ENCODE peak calls at places on chromosomes 11 and 22, in ten cellular contexts. R is tibial nerve, Y is endothelial cell, M is NCI-H774, O is HT1080, F is M059J, Q is activated T-helper 1 cell treated with Interleukin-2 at 50 U/mL for 16 hours, L is lower leg skin, Z is type B pancreatic cell, U is SJSA1. D is an unnamed sample.

GRCh38 chr11:61828629-61829407 is 718 bp downstream of the FADS2 start:
- DNase-seq in U (no peak), F (peak; percentile 42), M (peak; percentile 18), Z (no peak), R (no peak), Q (no peak), L (no peak), O (peak; percentile 27), Y (peak; percentile 62), D (peak; percentile 78)

GRCh38 chr11:11261629-11262028 is 91.4 kb downstream of the CSNK2A3 start:
- DNase-seq in R (no peak), Z (no peak), O (no peak), L (no peak), U (no peak), M (no peak), Q (no peak), F (no peak), Y (no peak), D (peak; percentile 8)

GRCh38 chr11:94909371-94909820 is 64.0 kb downstream of the CWC15 start:
- DNase-seq in L (peak; percentile 43), F (peak; percentile 78), R (no peak), O (peak; percentile 60), U (no peak), Z (no peak), M (no peak), Q (no peak), Y (no peak), D (no peak)

GRCh38 chr11:46876471-46876870 is 30.4 kb upstream of the CKAP5 start:
- DNase-seq in Z (no peak), M (no peak), R (no peak), O (no peak), L (no peak), Q (no peak), Y (no peak), U (no peak), F (no peak), D (no peak)

GRCh38 chr22:23220485-23221350 is 40.4 kb downstream of the BCR start:
- DNase-seq in F (no peak), Q (no peak), R (no peak), Y (no peak), M (no peak), O (no peak), Z (no peak), L (no peak), U (no peak), D (no peak)

GRCh38 chr22:36587289-36588154 is 58.6 kb upstream of the EIF3D start:
- DNase-seq in M (no peak), F (peak; percentile 68), Y (no peak), U (no peak), Q (no peak), R (no peak), O (peak; percentile 58), L (no peak), Z (no peak), D (peak; percentile 44)

GRCh38 chr11:21556936-21557335 is 635.9 kb upstream of the ANO5 start:
- DNase-seq in Z (no peak), Q (no peak), Y (no peak), U (no peak), L (no peak), M (no peak), O (no peak), R (no peak), F (no peak), D (no peak)

GRCh38 chr11:77656362-77656761 is 18.8 kb upstream of the CLNS1A start:
- DNase-seq in U (no peak), O (no peak), Q (no peak), Z (no peak), M (no peak), F (no peak), R (no peak), L (no peak), Y (no peak), D (no peak)

GRCh38 chr11:47460571-47461235 is 11.8 kb upstream of the RAPSN start:
- DNase-seq in F (no peak), U (no peak), L (no peak), Y (no peak), R (no peak), Z (no peak), M (no peak), O (peak; percentile 38), Q (no peak), D (no peak)

GRCh38 chr11:35295751-35296150 is 123.6 kb downstream of the SLC1A2 start:
- DNase-seq in F (no peak), Y (no peak), U (no peak), Q (no peak), M (no peak), R (no peak), L (no peak), O (no peak), Z (no peak), D (no peak)

GRCh38 chr11:20620988-20621387 is 21.6 kb downstream of the SLC6A5 start:
- DNase-seq in F (no peak), Z (no peak), U (no peak), Q (no peak), R (no peak), M (no peak), O (no peak), L (no peak), Y (no peak), D (no peak)

GRCh38 chr22:20298803-20299735 is 20.8 kb downstream of the DGCR6L start:
- DNase-seq in F (peak; percentile 52), R (peak; percentile 56), Q (peak; percentile 86), L (peak; percentile 86), O (peak; percentile 63), U (peak; percentile 94), M (peak; percentile 70), Y (peak; percentile 81), Z (peak; percentile 91), D (peak; percentile 96)

GRCh38 chr11:1854949-1855885 is 2.3 kb downstream of the LSP1 start:
- DNase-seq in U (no peak), L (no peak), Z (no peak), M (no peak), O (no peak), Q (no peak), F (no peak), Y (no peak), R (no peak), D (no peak)

GRCh38 chr11:125990244-125990643 is 44.4 kb downstream of the VSIG10L2 start:
- DNase-seq in M (no peak), Q (no peak), U (peak; percentile 43), Y (no peak), Z (no peak), F (peak; percentile 88), R (peak; percentile 78), L (peak; percentile 43), O (no peak), D (no peak)

GRCh38 chr11:104582431-104582830 is 315.8 kb downstream of the CASP12 start:
- DNase-seq in O (no peak), Y (no peak), U (no peak), F (no peak), M (no peak), Q (no peak), R (no peak), L (no peak), Z (no peak), D (no peak)

GRCh38 chr11:89015614-89016013 is 50.2 kb downstream of the GRM5 start:
- DNase-seq in O (no peak), U (no peak), M (peak; percentile 18), Z (no peak), L (no peak), F (no peak), Q (no peak), R (no peak), Y (no peak), D (no peak)

GRCh38 chr22:31206896-31207687 is 5.0 kb upstream of the LIMK2 start:
- DNase-seq in Q (no peak), R (no peak), Y (no peak), Z (no peak), L (peak; percentile 79), M (no peak), F (no peak), U (no peak), O (no peak), D (no peak)

GRCh38 chr11:10670099-10670498 is 23.5 kb downstream of the IRAG1 start:
- DNase-seq in F (no peak), Y (no peak), Z (no peak), L (no peak), R (no peak), Q (no peak), U (no peak), O (no peak), M (no peak), D (no peak)

GRCh38 chr22:45473626-45474237 is 29.0 kb upstream of the FBLN1 start:
- DNase-seq in Y (no peak), Q (no peak), L (no peak), M (no peak), U (no peak), O (no peak), Z (no peak), F (no peak), R (no peak), D (peak; percentile 27)

GRCh38 chr11:74822187-74822586 is 73.5 kb downstream of the RNF169 start:
- DNase-seq in Q (no peak), O (no peak), Y (no peak), R (no peak), Z (no peak), M (no peak), F (peak; percentile 30), L (no peak), U (no peak), D (no peak)

GRCh38 chr22:46071451-46072029 is 78.8 kb upstream of the PPARA start:
- DNase-seq in U (peak; percentile 98), M (peak; percentile 78), Q (no peak), L (peak; percentile 92), R (peak; percentile 96), O (peak; percentile 91), F (peak; percentile 89), Y (no peak), Z (no peak), D (peak; percentile 74)

GRCh38 chr11:101269990-101270660 is 140.5 kb upstream of the PGR start:
- DNase-seq in Z (no peak), F (no peak), O (no peak), M (no peak), Y (no peak), U (no peak), R (no peak), Q (no peak), L (no peak), D (no peak)

GRCh38 chr11:10489444-10489785 is 34.4 kb downstream of the AMPD3 start:
- DNase-seq in Y (no peak), L (no peak), M (no peak), R (no peak), Q (no peak), Z (no peak), F (no peak), O (no peak), U (no peak), D (no peak)

GRCh38 chr22:43889366-43890253 is 2.2 kb downstream of the PNPLA5 start:
- DNase-seq in U (no peak), L (no peak), Y (no peak), M (no peak), O (no peak), R (no peak), Z (no peak), F (peak; percentile 56), Q (no peak), D (peak; percentile 40)

GRCh38 chr22:23606204-23607131 is 25.7 kb downstream of the DRICH1 start:
- DNase-seq in R (no peak), L (no peak), Y (no peak), U (no peak), M (no peak), Q (no peak), Z (no peak), O (no peak), F (no peak), D (no peak)

D was measured in neural progenitor cell.